ENCODE peak calls at places on chromosomes 3 and 15, in nine cellular contexts. B, D, Y, L, R, F, C, X and A are unnamed samples.

GRCh38 chr3:195411831-195412230 is 31.0 kb downstream of the ACAP2 start:
- DNase-seq in B (no peak), D (no peak), Y (no peak), L (no peak), R (no peak), F (no peak), C (no peak), X (no peak), A (no peak)

GRCh38 chr3:1068985-1069384 is 23.8 kb upstream of the CNTN6 start:
- DNase-seq in B (no peak), D (no peak), Y (no peak), L (no peak), R (no peak), F (no peak), C (peak; percentile 7), X (no peak), A (peak; percentile 61)

GRCh38 chr3:133383175-133383574 is 16.7 kb upstream of the BFSP2 start:
- DNase-seq in B (no peak), D (no peak), Y (no peak), L (no peak), R (no peak), F (no peak), C (peak; percentile 93), X (no peak), A (no peak)

GRCh38 chr3:25971736-25972135 is 181.8 kb downstream of the OXSM start:
- DNase-seq in B (no peak), D (no peak), Y (no peak), L (no peak), R (no peak), F (no peak), C (no peak), X (no peak), A (no peak)

GRCh38 chr3:43095370-43095769 is 10.5 kb downstream of the POMGNT2 start:
- DNase-seq in B (no peak), D (no peak), Y (no peak), L (no peak), R (no peak), F (no peak), C (no peak), X (no peak), A (no peak)

GRCh38 chr3:25156526-25157075 is 271.5 kb upstream of the RARB start:
- DNase-seq in B (no peak), D (peak; percentile 18), Y (no peak), L (no peak), R (peak; percentile 4), F (peak; percentile 34), C (peak; percentile 61), X (no peak), A (peak; percentile 45)

GRCh38 chr3:129195731-129196256 is 12.1 kb upstream of the CNBP start:
- DNase-seq in B (peak; percentile 88), D (peak; percentile 76), Y (no peak), L (no peak), R (peak; percentile 87), F (peak; percentile 87), C (peak; percentile 90), X (peak; percentile 76), A (peak; percentile 61)

GRCh38 chr3:84836961-84837360 is 121.8 kb upstream of the CADM2 start:
- DNase-seq in B (no peak), D (no peak), Y (no peak), L (no peak), R (no peak), F (no peak), C (peak; percentile 9), X (no peak), A (no peak)

GRCh38 chr15:45550436-45550835 is 27.9 kb upstream of the SLC30A4 start:
- DNase-seq in B (no peak), D (no peak), Y (no peak), L (no peak), R (no peak), F (no peak), C (peak; percentile 24), X (no peak), A (no peak)

GRCh38 chr15:68096099-68096498 is 42.0 kb downstream of the PIAS1 start:
- DNase-seq in B (no peak), D (no peak), Y (no peak), L (no peak), R (no peak), F (no peak), C (no peak), X (no peak), A (no peak)

GRCh38 chr15:80343610-80344009 is 60.6 kb upstream of the ARNT2 start:
- DNase-seq in B (peak; percentile 77), D (peak; percentile 22), Y (no peak), L (no peak), R (peak; percentile 54), F (no peak), C (no peak), X (peak; percentile 60), A (no peak)

GRCh38 chr15:77720617-77721016 is 87.9 kb upstream of the LINGO1 start:
- DNase-seq in B (no peak), D (no peak), Y (no peak), L (no peak), R (no peak), F (no peak), C (no peak), X (no peak), A (no peak)

GRCh38 chr3:47392933-47393332 is 12.1 kb downstream of the PTPN23 start:
- DNase-seq in B (no peak), D (no peak), Y (no peak), L (no peak), R (no peak), F (no peak), C (no peak), X (no peak), A (no peak)

GRCh38 chr15:38059665-38060064 is 125.2 kb downstream of the TMCO5A start:
- DNase-seq in B (no peak), D (no peak), Y (peak; percentile 18), L (no peak), R (no peak), F (no peak), C (peak; percentile 61), X (no peak), A (no peak)

GRCh38 chr15:83320831-83321230 is 36.4 kb upstream of the BNC1 start:
- DNase-seq in B (no peak), D (no peak), Y (no peak), L (no peak), R (no peak), F (no peak), C (peak; percentile 52), X (no peak), A (no peak)

GRCh38 chr3:194671511-194671899 is 486 bp downstream of the LSG1 start:
- DNase-seq in B (no peak), D (no peak), Y (peak; percentile 53), L (peak; percentile 65), R (no peak), F (no peak), C (peak; percentile 53), X (no peak), A (peak; percentile 19)

GRCh38 chr15:40290540-40291087 is 7.8 kb upstream of the ANKRD63 start:
- DNase-seq in B (no peak), D (no peak), Y (no peak), L (no peak), R (no peak), F (no peak), C (no peak), X (no peak), A (no peak)
- H3K4me3 ChIP-seq in B (peak overlapping the region; percentile 43), D (no peak overlapping the region), Y (no peak overlapping the region), L (no peak overlapping the region), R (no peak overlapping the region), F (peak overlapping the region; percentile 45), C (peak overlapping the region; percentile 21), X (peak overlapping the region; percentile 56), A (peak overlapping the region; percentile 33)

DNA sequence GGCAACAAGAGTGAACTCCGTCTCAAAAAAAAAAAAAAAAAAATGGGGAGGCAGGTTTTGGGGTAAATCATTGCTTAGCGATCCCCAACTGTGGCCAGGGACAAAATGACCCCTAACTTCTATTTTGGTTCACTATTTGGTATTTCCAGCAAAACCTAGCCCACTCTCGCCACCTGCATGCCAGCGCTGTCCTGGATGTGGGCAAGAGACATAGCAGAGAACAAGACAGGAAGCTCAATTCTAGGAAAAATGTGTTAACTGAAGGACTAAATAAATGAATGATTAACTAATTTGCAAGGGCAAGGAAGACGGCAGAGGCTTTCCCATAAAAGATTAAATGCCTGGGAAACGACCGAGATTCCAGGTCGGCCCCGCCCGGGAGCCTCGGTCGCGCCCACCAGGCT is 425 bp downstream of the NICN1 start:
- DNase-seq in B (no peak), D (no peak), Y (no peak), L (peak; percentile 31), R (no peak), F (no peak), C (no peak), X (no peak), A (peak; percentile 63)
- TF ChIP-seq CTCF in B (no peak), D (no peak), Y (peak; percentile 2), L (no peak), R (peak; percentile 3), F (no peak), C (no peak), X (no peak), A (peak; percentile 32)

DNA sequence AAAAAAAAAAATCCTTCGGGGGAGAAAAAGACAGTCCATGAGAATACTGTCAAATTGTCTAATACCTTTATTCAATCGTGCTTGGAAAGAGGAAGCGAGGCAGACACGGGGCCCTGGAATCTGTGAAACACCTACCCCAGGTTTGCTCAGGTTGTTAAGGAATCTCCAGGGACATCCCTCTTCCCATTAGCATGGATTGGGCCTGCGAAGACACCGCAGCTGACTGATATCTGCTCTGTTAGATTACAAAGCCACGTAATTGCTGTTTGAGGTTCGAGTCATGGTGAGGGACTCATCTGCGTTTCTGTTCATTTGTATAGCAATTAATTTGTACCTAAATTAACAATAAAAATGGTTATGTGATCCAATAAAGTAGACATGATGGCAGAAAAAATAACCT is 91.0 kb downstream of the BDH1 start:
- DNase-seq in B (no peak), D (no peak), Y (no peak), L (no peak), R (no peak), F (no peak), C (no peak), X (no peak), A (no peak)
- H3K4me3 ChIP-seq in B (no peak overlapping the region), D (no peak overlapping the region), Y (no peak overlapping the region), L (no peak overlapping the region), R (no peak overlapping the region), F (no peak overlapping the region), C (no peak overlapping the region), X (no peak overlapping the region), A (no peak overlapping the region)

GRCh38 chr3:178083906-178084823 is 452.1 kb upstream of the KCNMB2 start:
- DNase-seq in B (no peak), D (no peak), Y (no peak), L (no peak), R (no peak), F (no peak), C (no peak), X (no peak), A (no peak)
- TF ChIP-seq CTCF in B (peak; percentile 29), D (no peak), Y (peak; percentile 12), L (peak; percentile 60), R (peak; percentile 65), F (peak; percentile 44), C (no peak), X (peak; percentile 61), A (peak; percentile 77)

DNA sequence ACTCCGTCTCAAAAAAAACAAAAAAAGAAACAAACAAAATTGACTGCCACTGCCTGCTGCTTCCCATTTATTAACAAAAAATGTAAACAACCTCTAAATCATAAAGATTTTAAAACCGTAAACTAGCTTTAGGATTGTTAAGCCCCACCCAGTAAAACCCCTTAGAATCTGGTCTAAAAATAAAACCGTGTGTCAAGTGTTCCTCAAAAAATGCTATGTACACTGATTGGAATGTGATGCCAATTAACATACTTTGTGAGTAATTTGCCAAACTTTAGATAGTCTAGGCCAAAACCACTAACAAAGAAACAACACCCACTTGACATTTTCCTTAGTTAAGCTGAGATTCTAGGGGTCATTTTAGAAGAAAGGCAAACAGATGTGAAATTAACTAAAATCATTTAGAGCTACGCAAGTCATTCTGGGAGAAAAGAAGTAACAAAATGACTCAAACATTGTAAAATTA is 5.3 kb downstream of the RAF1 start:
- DNase-seq in B (no peak), D (no peak), Y (no peak), L (no peak), R (no peak), F (peak; percentile 77), C (peak; percentile 53), X (no peak), A (peak; percentile 52)
- H3K4me3 ChIP-seq in B (no peak overlapping the region), D (no peak overlapping the region), Y (no peak overlapping the region), L (no peak overlapping the region), R (no peak overlapping the region), F (no peak overlapping the region), C (no peak overlapping the region), X (peak overlapping the region; percentile 28), A (no peak overlapping the region)